ENCODE peak calls at places on chromosome 9, in four cellular contexts. E is cardiac muscle cell, H is PC-3, D is tibial artery. X is an unnamed sample.

GRCh38 chr9:92718086-92719001 is 46.3 kb downstream of the BICD2 start:
- DNase-seq in D (no peak), E (no peak), H (no peak), X (no peak)

GRCh38 chr9:13386935-13387667 is 107.6 kb upstream of the MPDZ start:
- DNase-seq in D (no peak), H (no peak), E (no peak), X (peak; percentile 1)

GRCh38 chr9:137589441-137590122 is 730 bp downstream of the ZMYND19 start:
- DNase-seq in E (peak; percentile 54), H (no peak), D (no peak), X (no peak)

GRCh38 chr9:132590318-132591182 is 8.1 kb downstream of the BARHL1 start:
- DNase-seq in D (no peak), E (no peak), H (no peak), X (no peak)

GRCh38 chr9:71859939-71860338 is 51.1 kb downstream of the ABHD17B start:
- DNase-seq in H (no peak), D (no peak), E (no peak), X (no peak)

GRCh38 chr9:131719262-131719908 is 20.5 kb downstream of the RAPGEF1 start:
- DNase-seq in H (no peak), D (no peak), E (no peak), X (no peak)

GRCh38 chr9:106420511-106420944 is 442.4 kb upstream of the ZNF462 start:
- DNase-seq in D (no peak), H (peak; percentile 92), E (peak; percentile 8), X (peak; percentile 37)

GRCh38 chr9:126556560-126557250 is 57.0 kb upstream of the LMX1B start:
- DNase-seq in E (no peak), D (no peak), H (no peak), X (no peak)

GRCh38 chr9:13088734-13089427 is 190.6 kb downstream of the MPDZ start:
- DNase-seq in H (peak; percentile 70), E (peak; percentile 69), D (no peak), X (no peak)

GRCh38 chr9:16618524-16618923 is 251.9 kb downstream of the BNC2 start:
- DNase-seq in D (no peak), E (no peak), H (no peak), X (no peak)

GRCh38 chr9:85717220-85717619 is 24.5 kb downstream of the AGTPBP1 start:
- DNase-seq in H (no peak), D (no peak), E (no peak), X (no peak)

GRCh38 chr9:95078934-95079333 is 238.6 kb downstream of the FANCC start:
- DNase-seq in E (peak; percentile 89), H (no peak), D (peak; percentile 63), X (no peak)

GRCh38 chr9:134283692-134284265 is 42.5 kb upstream of the RXRA start:
- DNase-seq in H (no peak), D (no peak), E (no peak), X (no peak)

DNA sequence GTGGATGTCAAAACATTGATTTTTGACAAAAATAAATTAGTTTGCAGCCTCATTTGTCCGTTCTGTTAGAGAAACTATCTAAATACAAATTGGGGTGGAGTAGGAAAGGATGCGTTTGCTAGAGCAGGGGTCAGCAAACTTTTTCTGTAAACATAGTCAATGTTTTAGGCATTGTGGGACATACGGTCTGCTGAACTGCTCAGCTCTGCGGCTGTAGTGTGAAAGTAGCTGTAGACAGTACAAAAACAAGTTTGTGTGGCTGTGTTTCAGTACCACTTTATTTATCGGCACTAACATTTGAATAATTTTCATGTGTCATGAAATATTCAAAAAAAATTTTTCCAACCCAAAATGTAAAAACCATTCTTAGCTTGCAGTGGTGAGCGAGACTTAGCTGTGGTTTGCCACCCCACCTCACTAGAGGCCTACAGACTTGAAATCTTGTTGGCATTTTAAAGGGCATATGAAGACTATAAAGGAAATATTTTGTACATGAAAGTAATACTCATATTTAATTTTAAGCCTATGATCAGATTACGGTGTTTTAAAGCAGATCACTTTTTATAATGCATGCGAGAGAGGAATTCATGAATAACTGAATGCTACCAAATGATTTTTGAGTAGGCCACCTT is 151.0 kb upstream of the PCA3 start:
- DNase-seq in H (no peak), E (no peak), D (no peak), X (no peak)
- H3K27me3 ChIP-seq in H (peaks cover 50% of the 10 kb centered on the region), E (no peaks in the 10 kb centered on the region), D (no peaks in the 10 kb centered on the region), X (no peaks in the 10 kb centered on the region)

GRCh38 chr9:96620155-96620514 is 492 bp upstream of the CDC14B start:
- DNase-seq in E (no peak), H (no peak), D (no peak), X (no peak)
- H3K4me3 ChIP-seq in E (peak overlapping the region; percentile 57), H (peak overlapping the region; percentile 65), D (peak overlapping the region; percentile 71), X (peak overlapping the region; percentile 77)

DNA sequence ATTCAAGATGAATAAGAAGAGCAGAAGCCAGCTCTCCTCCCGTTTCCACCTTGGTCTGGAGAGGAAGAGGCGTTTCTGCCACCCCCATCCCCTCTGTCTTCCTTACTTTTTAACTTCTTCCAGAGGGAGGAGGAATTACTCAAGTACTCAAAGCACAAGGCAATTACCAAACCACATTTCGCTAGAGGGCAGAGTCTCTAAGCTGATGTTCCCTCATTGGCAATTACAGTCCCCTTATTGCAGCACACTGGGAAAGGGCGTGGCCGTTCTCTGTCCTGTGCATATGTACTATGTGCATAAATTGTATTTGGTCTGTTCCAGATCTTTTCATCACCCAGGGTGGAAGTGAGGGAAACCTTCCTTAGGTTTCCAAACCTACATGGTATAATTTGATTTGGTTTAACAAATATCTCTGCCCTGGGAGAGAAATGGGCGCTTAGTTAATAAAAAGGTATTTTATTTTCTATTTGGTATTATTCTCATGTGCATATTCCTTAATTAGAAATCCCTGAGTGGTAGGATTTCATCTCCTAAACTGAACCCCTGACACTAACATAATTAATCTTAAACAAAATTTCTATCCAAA is 29.8 kb upstream of the ALDOB start:
- DNase-seq in E (peak; percentile 48), H (peak; percentile 67), D (no peak), X (peak; percentile 46)
- TF ChIP-seq CTCF in E (peak; percentile 50), H (peak; percentile 46), D (peak; percentile 50), X (peak; percentile 73)

GRCh38 chr9:109765278-109765677 is 14.7 kb upstream of the PALM2AKAP2 start:
- DNase-seq in H (no peak), D (no peak), E (no peak), X (no peak)
- H3K27me3 ChIP-seq in H (no peaks in the 10 kb centered on the region), D (no peaks in the 10 kb centered on the region), E (no peaks in the 10 kb centered on the region), X (no peaks in the 10 kb centered on the region)

GRCh38 chr9:89448821-89449220 is 49.1 kb downstream of the SEMA4D start:
- DNase-seq in E (no peak), H (no peak), D (no peak), X (no peak)

GRCh38 chr9:89447416-89447815 is 50.5 kb downstream of the SEMA4D start:
- DNase-seq in H (no peak), D (no peak), E (no peak), X (no peak)

GRCh38 chr9:89448381-89448780 is 49.5 kb downstream of the SEMA4D start:
- DNase-seq in H (no peak), D (no peak), E (no peak), X (no peak)

GRCh38 chr9:89450213-89450612 is 47.7 kb downstream of the SEMA4D start:
- DNase-seq in D (no peak), E (no peak), H (no peak), X (no peak)

DNA sequence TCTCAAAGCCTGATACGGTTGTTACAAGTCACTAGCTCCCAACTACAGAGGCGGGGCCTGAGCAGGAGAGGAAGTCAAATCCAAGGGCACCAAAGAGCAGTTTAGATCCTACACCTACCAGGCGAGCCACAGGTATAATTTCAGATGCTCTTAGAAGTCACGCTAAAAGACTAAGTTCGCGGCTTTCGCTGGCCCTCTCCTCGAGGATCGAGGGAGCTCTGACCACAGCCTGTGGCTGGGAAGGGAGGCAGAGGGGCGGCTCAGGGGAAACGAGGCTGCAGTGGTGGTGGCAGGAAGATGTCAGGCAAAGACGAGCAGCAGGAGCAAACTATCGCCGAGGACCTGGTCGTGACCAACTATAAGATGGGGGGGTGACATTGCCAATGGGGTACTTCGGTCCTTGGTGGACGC is 48.6 kb downstream of the SEMA4D start:
- DNase-seq in E (no peak), H (no peak), D (no peak), X (no peak)
- H3K4me3 ChIP-seq in E (no peak overlapping the region), H (no peak overlapping the region), D (no peak overlapping the region), X (no peak overlapping the region)

GRCh38 chr9:86944974-86945867 is 2.1 kb downstream of the GAS1 start:
- DNase-seq in E (peak; percentile 30), H (no peak), D (no peak), X (no peak)

GRCh38 chr9:86943871-86944240 is 3.5 kb downstream of the GAS1 start:
- DNase-seq in E (no peak), H (no peak), D (no peak), X (no peak)

GRCh38 chr9:86946712-86947145 is 577 bp downstream of the GAS1 start:
- DNase-seq in D (peak; percentile 83), E (peak; percentile 66), H (no peak), X (no peak)

GRCh38 chr9:86947146-86948081 is at the start of gene GAS1:
- DNase-seq in E (peak; percentile 95), D (peak; percentile 94), H (peak; percentile 50), X (peak; percentile 87)

DNA sequence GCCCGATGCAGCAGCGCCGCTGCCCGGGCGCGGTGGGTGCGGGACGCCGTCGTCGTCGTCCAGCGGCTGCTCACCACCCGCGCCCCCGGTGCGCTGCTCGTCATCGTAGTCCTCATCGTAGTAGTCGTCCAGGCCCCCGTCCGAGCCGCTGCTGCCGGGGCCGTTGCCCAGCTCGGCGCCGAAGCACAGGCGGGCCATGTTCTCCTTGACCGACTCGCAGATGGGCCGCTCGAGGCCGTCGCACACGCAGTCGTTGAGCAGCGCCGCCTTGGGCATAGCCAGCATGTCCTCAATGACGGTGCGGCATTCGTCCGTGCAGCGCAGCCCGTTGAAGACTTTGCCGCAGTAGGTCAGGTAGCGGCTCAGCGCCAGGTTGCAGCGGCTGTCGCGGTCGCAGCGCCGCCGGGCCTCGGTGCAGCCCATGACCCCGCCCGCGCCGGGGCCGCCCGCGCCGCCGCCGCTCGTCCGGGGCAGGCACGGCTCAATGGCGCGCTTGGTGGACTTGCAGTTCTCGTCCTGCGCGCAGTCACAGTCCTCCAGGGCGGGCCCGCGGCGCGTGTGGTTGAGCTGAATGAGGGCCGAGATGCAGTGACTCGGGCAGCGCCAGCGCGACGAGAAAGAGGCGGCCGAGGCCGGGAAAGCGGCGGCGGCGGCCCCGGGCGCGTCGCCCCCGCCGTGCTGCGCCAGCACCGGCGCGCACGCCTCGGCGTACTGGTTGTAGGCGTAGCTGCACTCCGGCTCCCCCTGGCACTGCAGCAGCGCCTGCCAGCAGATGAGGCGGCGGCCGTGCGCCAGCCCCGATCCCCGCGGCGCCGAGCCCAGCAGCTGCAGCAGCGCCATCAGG is 1.2 kb downstream of the GAS1 start:
- DNase-seq in E (peak; percentile 78), H (peak; percentile 30), D (peak; percentile 79), X (no peak)
- TF ChIP-seq CTCF in E (peak; percentile 17), H (no peak), D (peak; percentile 11), X (no peak)